ENCODE peak calls at places on chromosomes 1 and 21, in four cellular contexts. One of them, this sample, is unnamed. For H3K27me3 and H3K36me3, the result is how much of the 10 kb centered on the place peaks cover.

GRCh38 chr1:24828887-24829192 is 83.6 kb downstream of the CLIC4 start:
- DNase-seq in IMR-90: no peak
- DNase-seq in stomach: no peak
- DNase-seq in adrenal gland: no peak
- DNase-seq in this sample: no peak

GRCh38 chr1:62436039-62436465 is 797 bp upstream of the USP1 start:
- DNase-seq in IMR-90: no peak
- DNase-seq in stomach: peak
- DNase-seq in adrenal gland: no peak
- DNase-seq in this sample: peak

GRCh38 chr1:158180741-158181576 is at the start of gene CD1D:
- DNase-seq in IMR-90: no peak
- DNase-seq in stomach: no peak
- DNase-seq in adrenal gland: peak
- DNase-seq in this sample: peak

GRCh38 chr1:90973897-90974798 is 47.7 kb downstream of the ZNF644 start:
- DNase-seq in IMR-90: peak
- DNase-seq in stomach: no peak
- DNase-seq in adrenal gland: no peak
- DNase-seq in this sample: no peak

GRCh38 chr1:25544819-25545218 is 1.4 kb downstream of the LDLRAP1 start:
- DNase-seq in IMR-90: no peak
- DNase-seq in stomach: peak
- DNase-seq in adrenal gland: peak
- DNase-seq in this sample: no peak

GRCh38 chr1:22689505-22689904 is 21.1 kb upstream of the EPHB2 start:
- DNase-seq in IMR-90: peak
- DNase-seq in stomach: no peak
- DNase-seq in adrenal gland: no peak
- DNase-seq in this sample: peak

GRCh38 chr1:81126989-81127571 is 673.7 kb upstream of the ADGRL2 start:
- DNase-seq in IMR-90: peak
- DNase-seq in stomach: no peak
- DNase-seq in adrenal gland: no peak
- DNase-seq in this sample: no peak

GRCh38 chr1:10928654-10929053 is 83.8 kb upstream of the TARDBP start:
- DNase-seq in IMR-90: no peak
- DNase-seq in stomach: no peak
- DNase-seq in adrenal gland: no peak
- DNase-seq in this sample: no peak

GRCh38 chr1:17122449-17123194 is 3.4 kb upstream of the PADI2 start:
- DNase-seq in IMR-90: peak
- DNase-seq in stomach: no peak
- DNase-seq in adrenal gland: no peak
- DNase-seq in this sample: no peak

GRCh38 chr1:28926629-28927441 is 12.5 kb downstream of the EPB41 start:
- DNase-seq in IMR-90: peak
- DNase-seq in stomach: no peak
- DNase-seq in adrenal gland: no peak
- DNase-seq in this sample: peak

GRCh38 chr21:46323227-46323709 is 402 bp downstream of the C21orf58 start:
- DNase-seq in IMR-90: no peak
- DNase-seq in stomach: no peak
- DNase-seq in adrenal gland: no peak
- DNase-seq in this sample: no peak

GRCh38 chr1:3707298-3707938 is 44.8 kb upstream of the CCDC27 start:
- DNase-seq in IMR-90: no peak
- DNase-seq in stomach: no peak
- DNase-seq in adrenal gland: no peak
- DNase-seq in this sample: no peak

GRCh38 chr21:28230559-28230958 is 762.1 kb downstream of the LTN1 start:
- DNase-seq in IMR-90: peak
- DNase-seq in stomach: no peak
- DNase-seq in adrenal gland: no peak
- DNase-seq in this sample: no peak

GRCh38 chr1:148355976-148356375 is 127.1 kb downstream of the PPIAL4G start:
- DNase-seq in IMR-90: peak
- DNase-seq in stomach: no peak
- DNase-seq in adrenal gland: no peak
- DNase-seq in this sample: no peak

GRCh38 chr1:148354909-148355308 is 128.2 kb downstream of the PPIAL4G start:
- DNase-seq in IMR-90: no peak
- DNase-seq in stomach: no peak
- DNase-seq in adrenal gland: no peak
- DNase-seq in this sample: no peak

GRCh38 chr1:148353461-148354283 is 129.4 kb downstream of the PPIAL4G start:
- DNase-seq in IMR-90: peak
- DNase-seq in stomach: no peak
- DNase-seq in adrenal gland: no peak
- DNase-seq in this sample: no peak

GRCh38 chr1:148352470-148353118 is 130.5 kb downstream of the PPIAL4G start:
- DNase-seq in IMR-90: no peak
- DNase-seq in stomach: no peak
- DNase-seq in adrenal gland: no peak
- DNase-seq in this sample: no peak

DNA sequence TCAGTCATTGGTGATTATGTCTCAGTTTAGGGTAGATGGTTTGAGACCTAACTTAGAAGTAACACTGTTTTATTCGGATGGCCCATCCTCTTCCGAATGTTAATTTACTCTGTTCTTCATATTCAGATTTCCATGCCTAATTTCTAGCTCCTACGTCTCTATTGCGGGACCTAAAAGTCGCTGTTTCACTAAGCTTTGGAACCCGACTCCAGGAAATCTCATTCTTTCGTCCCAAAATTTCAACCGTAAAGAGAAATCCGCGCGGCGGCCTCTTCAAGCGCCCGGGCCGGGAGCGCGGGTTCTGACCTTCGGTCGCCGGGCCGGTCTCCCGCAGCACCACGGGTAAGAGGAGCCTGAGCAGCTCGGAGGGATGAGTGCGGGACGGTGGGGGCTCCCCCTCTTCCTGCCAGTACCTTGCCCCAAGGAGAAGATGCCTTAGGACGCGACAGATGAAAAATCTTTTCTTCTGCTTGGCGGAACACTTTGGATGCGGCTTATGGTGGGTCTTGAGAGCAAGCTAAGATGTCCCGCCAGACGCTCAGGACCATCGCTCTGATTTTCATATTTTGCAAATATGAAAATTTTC is 128.7 kb downstream of the PPIAL4G start:
- DNase-seq in IMR-90: no peak
- DNase-seq in stomach: no peak
- DNase-seq in adrenal gland: no peak
- DNase-seq in this sample: no peak
- H3K27me3 ChIP-seq in IMR-90: under half
- H3K27me3 ChIP-seq in stomach: under half
- H3K27me3 ChIP-seq in adrenal gland: half or more
- H3K27me3 ChIP-seq in this sample: under half

DNA sequence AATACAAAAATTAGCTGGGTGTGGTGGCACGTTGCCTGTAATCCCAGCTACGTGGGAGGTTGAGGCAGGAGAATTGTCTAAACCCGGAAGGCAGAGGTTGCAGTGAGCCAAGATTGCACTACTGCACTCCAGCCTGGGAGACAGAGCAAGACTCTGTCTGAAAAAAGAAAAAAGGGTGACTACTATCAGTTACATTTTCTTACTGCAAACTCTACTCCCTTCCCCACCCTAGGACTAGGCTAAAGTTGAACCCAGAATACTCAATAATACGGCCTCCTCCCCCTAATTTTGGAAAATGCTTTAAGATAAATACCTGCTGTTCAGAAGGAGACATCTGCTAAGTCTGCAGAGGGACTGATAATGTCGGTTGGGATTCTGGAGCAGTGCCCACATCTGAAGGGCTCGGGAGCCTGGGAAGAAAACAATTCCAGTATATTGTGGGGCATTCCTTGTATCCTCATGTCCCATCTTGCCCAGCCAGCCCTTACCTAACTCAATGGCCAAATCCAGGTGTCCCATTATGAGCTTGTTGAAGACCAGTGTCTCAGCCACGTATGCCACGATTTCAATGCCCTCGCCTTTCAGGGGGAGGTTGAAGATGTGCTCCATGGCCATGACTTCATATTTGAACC is 89.7 kb downstream of the ADCY10 start:
- DNase-seq in IMR-90: no peak
- DNase-seq in stomach: no peak
- DNase-seq in adrenal gland: no peak
- DNase-seq in this sample: no peak
- TF ChIP-seq POLR2A in IMR-90: no peak
- TF ChIP-seq POLR2A in stomach: no peak
- TF ChIP-seq POLR2A in adrenal gland: no peak
- TF ChIP-seq POLR2A in this sample: no peak

DNA sequence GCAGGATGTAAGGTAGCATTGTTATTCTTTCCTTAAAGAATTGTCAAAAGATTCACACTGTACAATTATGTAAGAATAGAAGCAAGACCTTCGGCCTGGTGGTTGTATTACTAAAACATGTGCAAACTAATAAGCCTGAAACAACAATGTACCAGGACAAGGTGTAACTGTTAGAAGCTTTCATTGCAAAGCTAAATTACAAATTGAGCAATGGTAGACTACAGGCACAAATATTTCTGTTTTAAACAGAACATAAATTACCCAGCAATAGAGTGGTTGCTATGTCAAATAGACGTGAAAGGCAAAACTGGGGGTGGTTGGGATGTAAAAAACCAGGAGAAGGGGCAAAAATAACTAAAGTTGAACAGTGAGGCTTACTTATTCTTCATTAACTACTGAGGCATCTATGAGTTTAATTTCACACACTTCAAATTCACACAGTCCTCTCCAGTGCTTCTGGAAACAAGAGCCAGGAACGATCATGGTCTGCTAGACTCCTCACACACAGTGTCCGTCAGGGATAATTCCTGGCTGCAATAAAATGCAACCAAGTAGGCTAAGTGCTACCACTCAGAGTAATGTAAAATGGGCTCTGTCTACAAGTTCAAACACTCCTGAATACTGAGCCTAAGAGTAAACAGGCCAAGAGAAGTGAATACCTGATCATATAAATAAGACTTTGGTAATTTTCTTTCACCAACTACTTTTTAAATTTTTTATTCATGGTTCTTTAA is 39.3 kb upstream of the C1orf198 start:
- DNase-seq in IMR-90: no peak
- DNase-seq in stomach: no peak
- DNase-seq in adrenal gland: no peak
- DNase-seq in this sample: no peak
- H3K36me3 ChIP-seq in IMR-90: under half
- H3K36me3 ChIP-seq in stomach: half or more
- H3K36me3 ChIP-seq in adrenal gland: under half
- H3K36me3 ChIP-seq in this sample: half or more

GRCh38 chr21:17889171-17889570 is 70.0 kb upstream of the C21orf91 start:
- DNase-seq in IMR-90: no peak
- DNase-seq in stomach: no peak
- DNase-seq in adrenal gland: no peak
- DNase-seq in this sample: no peak
- H3K27me3 ChIP-seq in IMR-90: under half
- H3K27me3 ChIP-seq in stomach: under half
- H3K27me3 ChIP-seq in adrenal gland: under half
- H3K27me3 ChIP-seq in this sample: under half

GRCh38 chr1:244850099-244850852 is 14.1 kb downstream of the HNRNPU start:
- DNase-seq in IMR-90: no peak
- DNase-seq in stomach: no peak
- DNase-seq in adrenal gland: no peak
- DNase-seq in this sample: no peak
- TF ChIP-seq POLR2A in IMR-90: peak
- TF ChIP-seq POLR2A in stomach: no peak
- TF ChIP-seq POLR2A in adrenal gland: no peak
- TF ChIP-seq POLR2A in this sample: no peak

GRCh38 chr1:93358293-93358692 is 12.6 kb downstream of the DR1 start:
- DNase-seq in IMR-90: no peak
- DNase-seq in stomach: no peak
- DNase-seq in adrenal gland: no peak
- DNase-seq in this sample: no peak
- H3K36me3 ChIP-seq in IMR-90: under half
- H3K36me3 ChIP-seq in stomach: half or more
- H3K36me3 ChIP-seq in adrenal gland: under half
- H3K36me3 ChIP-seq in this sample: under half

DNA sequence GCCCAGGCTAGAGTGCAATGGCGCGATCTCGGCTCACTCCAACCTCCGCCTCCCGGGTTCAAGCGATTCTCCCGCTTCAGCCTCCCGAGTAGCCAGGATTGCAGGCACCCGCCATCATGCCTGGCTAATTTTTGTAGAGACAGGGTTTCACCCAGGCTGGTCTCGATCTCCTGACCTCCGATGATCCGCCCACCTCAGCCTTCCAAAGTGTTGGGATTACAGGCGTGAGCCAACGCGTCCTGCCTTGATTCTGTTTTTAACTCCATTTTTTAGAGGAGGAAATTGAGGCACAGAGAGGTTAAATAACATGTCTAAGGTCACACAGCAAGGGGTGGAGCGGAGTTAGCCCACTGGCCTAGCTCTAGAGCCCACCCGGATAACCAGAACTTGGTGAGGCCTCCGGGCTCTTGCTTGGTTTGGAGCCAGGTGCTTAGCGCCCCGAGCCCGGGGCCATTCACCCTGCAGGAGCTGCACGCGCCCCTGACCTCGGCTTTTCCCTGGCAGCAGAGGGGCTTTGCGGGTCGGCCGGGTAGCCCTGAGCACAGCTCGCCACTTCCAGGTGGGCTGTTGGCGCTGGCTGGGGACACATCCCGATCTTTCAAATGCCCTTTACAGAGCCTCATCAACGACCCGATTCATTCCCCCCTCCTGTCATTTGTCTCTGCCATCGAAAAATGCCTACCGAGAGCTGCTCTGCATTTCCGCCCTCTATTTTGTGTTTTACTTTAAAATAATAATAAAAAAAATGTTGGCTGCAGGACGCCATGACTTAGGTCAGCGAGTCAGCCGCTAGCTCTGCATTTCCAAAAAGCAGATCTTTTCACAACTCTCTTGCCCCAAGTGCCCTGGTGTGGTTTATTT is 11.2 kb downstream of the SIM2 start:
- DNase-seq in IMR-90: no peak
- DNase-seq in stomach: peak
- DNase-seq in adrenal gland: no peak
- DNase-seq in this sample: no peak
- H3K27me3 ChIP-seq in IMR-90: half or more
- H3K27me3 ChIP-seq in stomach: under half
- H3K27me3 ChIP-seq in adrenal gland: half or more
- H3K27me3 ChIP-seq in this sample: half or more

DNA sequence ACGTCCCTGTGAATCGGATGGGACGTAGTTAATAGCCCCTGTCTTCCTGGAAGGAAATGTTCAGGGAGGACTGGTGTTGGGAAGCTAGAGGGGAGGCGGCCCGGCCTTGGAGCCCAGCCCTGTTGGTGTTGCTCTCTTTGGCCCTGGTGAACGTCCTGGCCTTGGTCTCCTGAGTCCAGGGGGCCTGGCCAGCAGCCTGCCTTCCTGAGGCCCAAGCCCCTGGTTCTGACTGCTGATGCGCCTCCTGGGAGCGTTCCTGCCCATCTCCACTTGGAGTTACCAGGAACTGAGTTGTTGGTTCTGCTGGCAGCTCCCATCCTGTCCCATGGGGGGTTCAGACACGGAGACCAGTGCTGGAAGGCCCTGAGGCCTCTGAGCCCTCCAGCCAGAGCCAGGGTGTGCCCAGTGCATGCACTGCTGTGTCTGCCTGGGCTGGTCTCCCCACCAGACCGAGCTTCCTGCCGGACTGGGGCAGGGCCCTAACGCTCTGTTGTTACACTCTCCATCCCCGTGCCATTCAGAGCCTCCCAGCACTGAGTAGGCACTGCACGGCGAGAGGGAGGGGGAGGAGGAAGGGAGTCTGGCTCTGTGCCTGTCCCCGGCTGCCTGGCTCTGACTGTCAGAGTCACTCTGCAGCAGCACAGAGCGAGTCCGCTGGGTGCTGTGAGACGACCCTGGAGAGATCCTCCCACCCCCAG is 382.5 kb upstream of the VAMP3 start:
- DNase-seq in IMR-90: peak
- DNase-seq in stomach: peak
- DNase-seq in adrenal gland: peak
- DNase-seq in this sample: peak
- TF ChIP-seq POLR2A in IMR-90: no peak
- TF ChIP-seq POLR2A in stomach: no peak
- TF ChIP-seq POLR2A in adrenal gland: no peak
- TF ChIP-seq POLR2A in this sample: no peak